ENCODE peak calls at places on chromosomes 12 and 14, in five cellular contexts. C is transverse colon, E is spleen, R is HFF-Myc, P is activated T-cell treated with anti-CD3 and anti-CD28 coated beads for 1 hour. W is an unnamed sample.
A peak's percentile ranks its signal among the peaks of the same experiment; 100 is the strongest.

GRCh38 chr14:80077262-80077661 is 134.0 kb downstream of the DIO2 start:
- DNase-seq in E (no peak), R (no peak), P (no peak), C (no peak), W (no peak)

GRCh38 chr12:43453761-43454160 is 98.2 kb downstream of the ADAMTS20 start:
- DNase-seq in P (no peak), C (no peak), E (no peak), R (no peak), W (no peak)

GRCh38 chr12:108701779-108702435 is 29.4 kb downstream of the CORO1C start:
- DNase-seq in R (no peak), P (no peak), E (no peak), C (no peak), W (no peak)

GRCh38 chr14:33343016-33343415 is 404.3 kb downstream of the NPAS3 start:
- DNase-seq in P (no peak), E (no peak), C (no peak), R (no peak), W (no peak)

GRCh38 chr12:108570743-108571603 is 8.6 kb downstream of the ISCU start:
- DNase-seq in E (no peak), R (no peak), C (no peak), P (no peak), W (no peak)

GRCh38 chr12:95218852-95219171 is 1.2 kb downstream of the VEZT start:
- DNase-seq in P (peak; percentile 13), E (peak; percentile 38), C (peak; percentile 42), R (no peak), W (no peak)

GRCh38 chr12:86663691-86664090 is 407.5 kb upstream of the MGAT4C start:
- DNase-seq in C (no peak), E (no peak), R (no peak), P (no peak), W (no peak)

GRCh38 chr12:86148612-86149011 is 107.6 kb downstream of the MGAT4C start:
- DNase-seq in P (no peak), E (no peak), R (no peak), C (no peak), W (no peak)

GRCh38 chr12:53743277-53744129 is 8.3 kb downstream of the CISTR start:
- DNase-seq in R (no peak), C (peak; percentile 49), E (peak; percentile 84), P (peak; percentile 40), W (peak; percentile 57)

GRCh38 chr12:95789126-95790024 is 1.2 kb downstream of the NTN4 start:
- DNase-seq in P (no peak), E (no peak), C (peak; percentile 17), R (no peak), W (peak; percentile 32)

GRCh38 chr12:49624919-49625577 is 1.7 kb downstream of the PRPF40B start:
- DNase-seq in R (peak; percentile 21), C (no peak), P (no peak), E (no peak), W (no peak)

GRCh38 chr12:124554429-124555029 is 12.9 kb downstream of the NCOR2 start:
- DNase-seq in E (peak; percentile 73), R (no peak), P (no peak), C (no peak), W (no peak)

GRCh38 chr12:47068539-47068938 is 10.9 kb upstream of the PCED1B start:
- DNase-seq in E (no peak), P (no peak), R (no peak), C (no peak), W (no peak)

GRCh38 chr12:5780536-5780935 is 164.5 kb downstream of the ANO2 start:
- DNase-seq in C (no peak), R (no peak), E (no peak), P (no peak), W (peak; percentile 4)

GRCh38 chr14:52790011-52790755 is 1.2 kb downstream of the GNPNAT1 start:
- DNase-seq in E (no peak), C (no peak), R (no peak), P (no peak), W (no peak)

GRCh38 chr14:94717808-94718207 is 52.1 kb downstream of the GSC start:
- DNase-seq in P (no peak), R (no peak), E (no peak), C (no peak), W (no peak)

GRCh38 chr12:112148031-112148513 is 22.7 kb downstream of the TRAFD1 start:
- DNase-seq in C (no peak), E (no peak), P (no peak), R (peak; percentile 49), W (no peak)

GRCh38 chr12:111927346-111927745 is 85.3 kb downstream of the MAPKAPK5 start:
- DNase-seq in R (no peak), E (no peak), P (no peak), C (no peak), W (no peak)

GRCh38 chr12:14716848-14717444 is 20.5 kb upstream of the GUCY2C start:
- DNase-seq in C (peak; percentile 57), P (no peak), E (no peak), R (peak; percentile 15), W (no peak)